ENCODE peak calls at places on chromosome 9, in four cellular contexts. One of them, this sample, is unnamed.
A peak's percentile ranks its signal among the peaks of the same experiment; 100 is the strongest.

GRCh38 chr9:98430535-98430934 is 175.1 kb upstream of the TBC1D2 start:
- DNase-seq in H1: no peak
- DNase-seq in HepG2: no peak
- DNase-seq in K562: no peak
- DNase-seq in this sample: no peak

GRCh38 chr9:4293293-4293931 is 6.5 kb downstream of the GLIS3 start:
- DNase-seq in H1: no peak
- DNase-seq in HepG2: no peak
- DNase-seq in K562: no peak
- DNase-seq in this sample: peak; percentile 95

GRCh38 chr9:79023134-79023577 is 548.6 kb upstream of the TLE4 start:
- DNase-seq in H1: no peak
- DNase-seq in HepG2: no peak
- DNase-seq in K562: no peak
- DNase-seq in this sample: peak; percentile 62

GRCh38 chr9:89661956-89662717 is 57.3 kb downstream of the GADD45G start:
- DNase-seq in H1: peak; percentile 95
- DNase-seq in HepG2: peak; percentile 75
- DNase-seq in K562: peak; percentile 60
- DNase-seq in this sample: peak; percentile 87

GRCh38 chr9:21856301-21857094 is 54.1 kb downstream of the MTAP start:
- DNase-seq in H1: no peak
- DNase-seq in HepG2: peak; percentile 33
- DNase-seq in K562: no peak
- DNase-seq in this sample: no peak

GRCh38 chr9:137820161-137820855 is 57.3 kb upstream of the CACNA1B start:
- DNase-seq in H1: no peak
- DNase-seq in HepG2: no peak
- DNase-seq in K562: no peak
- DNase-seq in this sample: no peak

GRCh38 chr9:80957806-80958205 is 731.5 kb downstream of the TLE1 start:
- DNase-seq in H1: no peak
- DNase-seq in HepG2: no peak
- DNase-seq in K562: no peak
- DNase-seq in this sample: no peak

GRCh38 chr9:32875748-32876147 is 92.4 kb downstream of the TMEM215 start:
- DNase-seq in H1: no peak
- DNase-seq in HepG2: no peak
- DNase-seq in K562: no peak
- DNase-seq in this sample: no peak

GRCh38 chr9:93278164-93278563 is 94.2 kb downstream of the WNK2 start:
- DNase-seq in H1: no peak
- DNase-seq in HepG2: no peak
- DNase-seq in K562: no peak
- DNase-seq in this sample: no peak

GRCh38 chr9:33139421-33140228 is 27.5 kb downstream of the B4GALT1 start:
- DNase-seq in H1: no peak
- DNase-seq in HepG2: peak; percentile 88
- DNase-seq in K562: no peak
- DNase-seq in this sample: no peak

GRCh38 chr9:98150164-98150563 is 31.1 kb upstream of the TRIM14 start:
- DNase-seq in H1: no peak
- DNase-seq in HepG2: peak; percentile 60
- DNase-seq in K562: no peak
- DNase-seq in this sample: no peak

GRCh38 chr9:16794871-16795639 is 75.4 kb downstream of the BNC2 start:
- DNase-seq in H1: no peak
- DNase-seq in HepG2: no peak
- DNase-seq in K562: no peak
- DNase-seq in this sample: no peak

GRCh38 chr9:90861826-90862740 is 60.5 kb downstream of the SYK start:
- DNase-seq in H1: peak; percentile 37
- DNase-seq in HepG2: no peak
- DNase-seq in K562: no peak
- DNase-seq in this sample: no peak

GRCh38 chr9:95874989-95875304 is 544 bp upstream of the ERCC6L2 start:
- DNase-seq in H1: no peak
- DNase-seq in HepG2: peak; percentile 7
- DNase-seq in K562: peak; percentile 55
- DNase-seq in this sample: peak; percentile 18

GRCh38 chr9:96150324-96151023 is 151.5 kb downstream of the HSD17B3 start:
- DNase-seq in H1: no peak
- DNase-seq in HepG2: no peak
- DNase-seq in K562: no peak
- DNase-seq in this sample: no peak

GRCh38 chr9:5688109-5688508 is 59.2 kb downstream of the RIC1 start:
- DNase-seq in H1: no peak
- DNase-seq in HepG2: no peak
- DNase-seq in K562: peak; percentile 30
- DNase-seq in this sample: no peak

GRCh38 chr9:97067490-97067889 is 28.5 kb upstream of the CTSV start:
- DNase-seq in H1: no peak
- DNase-seq in HepG2: no peak
- DNase-seq in K562: no peak
- DNase-seq in this sample: no peak

GRCh38 chr9:77750284-77750683 is 102.2 kb upstream of the GNA14 start:
- DNase-seq in H1: no peak
- DNase-seq in HepG2: no peak
- DNase-seq in K562: no peak
- DNase-seq in this sample: no peak
- TF ChIP-seq EP300 in H1: no peak
- TF ChIP-seq EP300 in HepG2: no peak
- TF ChIP-seq EP300 in K562: no peak
- TF ChIP-seq EP300 in this sample: no peak

DNA sequence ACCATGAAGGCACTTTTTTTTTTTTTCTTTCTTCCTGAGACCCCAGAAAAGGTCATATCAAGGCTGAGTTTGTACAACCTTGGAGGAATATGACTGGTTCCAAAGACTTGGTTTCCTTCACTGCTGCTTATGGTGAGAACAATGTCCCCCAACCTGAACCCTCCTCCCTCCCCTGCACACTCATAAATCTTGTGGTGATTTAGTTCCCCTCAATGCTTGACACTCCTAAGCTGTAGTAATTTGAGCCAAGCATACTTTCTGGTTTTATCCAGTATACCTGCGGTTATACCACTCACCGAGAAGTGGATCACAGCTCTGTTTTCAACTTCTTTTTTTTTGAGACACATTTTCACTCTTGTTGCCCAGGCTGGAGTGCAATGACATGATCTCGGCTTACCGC is 149.9 kb upstream of the KLF4 start:
- DNase-seq in H1: no peak
- DNase-seq in HepG2: no peak
- DNase-seq in K562: no peak
- DNase-seq in this sample: no peak
- TF ChIP-seq KDM1A in H1: no peak
- TF ChIP-seq KDM1A in HepG2: no peak
- TF ChIP-seq KDM1A in K562: no peak
- TF ChIP-seq KDM1A in this sample: no peak

DNA sequence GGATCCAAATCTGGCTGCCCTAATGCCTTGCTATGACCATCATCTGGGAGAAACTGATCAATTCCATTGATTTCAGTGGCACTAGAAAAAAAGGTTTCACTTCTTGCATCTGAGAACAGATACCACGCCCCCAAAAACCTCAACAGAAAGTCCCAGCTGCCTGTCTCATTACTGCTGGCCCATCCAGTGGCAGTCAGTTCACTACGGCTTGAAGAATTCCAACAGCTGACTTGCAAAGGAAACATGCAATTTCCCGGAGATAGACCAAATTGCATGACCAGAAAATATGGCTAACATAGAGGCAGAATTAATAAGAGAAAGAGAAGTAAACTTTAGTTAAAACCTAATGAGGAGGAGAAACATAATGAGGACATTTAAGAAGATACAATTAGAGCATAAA is 48.6 kb downstream of the UGCG start:
- DNase-seq in H1: no peak
- DNase-seq in HepG2: no peak
- DNase-seq in K562: no peak
- DNase-seq in this sample: no peak
- TF ChIP-seq EP300 in H1: no peak
- TF ChIP-seq EP300 in HepG2: no peak
- TF ChIP-seq EP300 in K562: no peak
- TF ChIP-seq EP300 in this sample: no peak

DNA sequence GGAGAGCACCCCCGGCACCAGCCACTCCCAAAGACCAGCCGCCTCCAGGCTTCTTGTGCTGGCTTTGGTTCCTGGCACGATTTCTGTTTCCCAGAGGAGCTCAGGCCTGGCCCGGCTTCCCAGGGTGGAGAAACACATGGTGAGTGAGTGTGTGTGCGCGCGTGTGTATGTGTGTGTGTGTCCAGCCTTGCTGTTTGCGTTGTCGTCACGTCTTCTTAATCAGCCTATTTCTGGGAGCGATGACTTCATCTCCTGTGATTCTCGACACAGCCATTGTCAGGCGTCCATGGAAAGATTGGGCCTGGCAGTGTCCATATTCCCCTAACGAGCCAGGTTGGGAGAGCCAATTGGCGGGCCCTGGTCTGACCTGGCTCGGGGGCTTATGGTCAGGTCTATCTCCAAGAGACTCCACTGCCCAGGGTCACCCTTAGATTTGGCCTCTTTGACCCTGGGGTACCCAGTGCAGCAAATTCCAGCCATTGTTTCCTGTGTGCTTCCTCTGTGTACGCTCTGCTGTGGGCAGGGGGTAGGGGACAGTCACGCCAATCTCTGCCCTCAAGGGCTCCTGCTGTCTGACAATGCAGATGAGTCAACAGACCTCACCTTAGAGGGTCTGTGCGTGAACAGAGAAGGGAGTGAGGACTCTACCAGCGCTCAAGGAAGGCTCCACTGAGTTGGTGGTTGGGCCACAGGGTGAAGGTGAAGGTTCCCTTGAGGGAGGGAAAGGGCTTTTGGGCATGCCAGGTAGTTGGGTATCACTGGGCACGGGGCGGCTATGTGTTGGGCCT is 73.8 kb downstream of the DAB2IP start:
- DNase-seq in H1: no peak
- DNase-seq in HepG2: no peak
- DNase-seq in K562: no peak
- DNase-seq in this sample: no peak
- TF ChIP-seq KDM1A in H1: no peak
- TF ChIP-seq KDM1A in HepG2: no peak
- TF ChIP-seq KDM1A in K562: no peak
- TF ChIP-seq KDM1A in this sample: no peak

GRCh38 chr9:134497283-134497860 is 144.2 kb upstream of the COL5A1 start:
- DNase-seq in H1: no peak
- DNase-seq in HepG2: no peak
- DNase-seq in K562: no peak
- DNase-seq in this sample: no peak

GRCh38 chr9:134496413-134497282 is 145.0 kb upstream of the COL5A1 start:
- DNase-seq in H1: no peak
- DNase-seq in HepG2: no peak
- DNase-seq in K562: no peak
- DNase-seq in this sample: no peak

GRCh38 chr9:134494905-134495304 is 146.7 kb upstream of the COL5A1 start:
- DNase-seq in H1: no peak
- DNase-seq in HepG2: no peak
- DNase-seq in K562: no peak
- DNase-seq in this sample: no peak

GRCh38 chr9:134494273-134494815 is 147.3 kb upstream of the COL5A1 start:
- DNase-seq in H1: no peak
- DNase-seq in HepG2: no peak
- DNase-seq in K562: no peak
- DNase-seq in this sample: no peak

DNA sequence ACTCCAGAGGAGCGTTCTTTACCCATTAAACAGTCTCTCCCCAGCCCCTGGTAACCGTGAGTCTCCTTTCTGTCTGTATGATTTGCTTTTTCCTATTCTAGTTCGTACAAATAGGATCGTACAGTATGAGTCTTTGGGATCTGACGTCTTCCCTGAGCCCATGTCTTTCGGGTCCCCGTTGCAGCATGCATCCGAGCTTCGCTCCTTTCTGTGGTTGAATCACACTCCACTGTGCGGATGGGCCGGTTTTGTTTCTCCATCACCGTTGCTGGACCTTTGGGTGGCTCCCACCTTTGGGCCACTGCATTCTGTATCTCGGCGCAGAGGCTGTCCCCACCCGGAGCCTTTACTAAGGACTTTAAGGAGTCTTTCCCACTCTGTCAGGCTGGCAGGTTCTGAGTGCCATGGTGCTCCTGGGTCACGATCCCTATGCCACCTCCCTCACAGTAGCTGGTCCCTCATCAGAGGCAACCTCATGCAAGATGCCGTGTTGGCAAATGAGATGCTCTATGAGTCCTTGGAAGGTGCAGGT is 145.7 kb upstream of the COL5A1 start:
- DNase-seq in H1: no peak
- DNase-seq in HepG2: no peak
- DNase-seq in K562: no peak
- DNase-seq in this sample: no peak
- TF ChIP-seq EP300 in H1: no peak
- TF ChIP-seq EP300 in HepG2: no peak
- TF ChIP-seq EP300 in K562: no peak
- TF ChIP-seq EP300 in this sample: no peak

DNA sequence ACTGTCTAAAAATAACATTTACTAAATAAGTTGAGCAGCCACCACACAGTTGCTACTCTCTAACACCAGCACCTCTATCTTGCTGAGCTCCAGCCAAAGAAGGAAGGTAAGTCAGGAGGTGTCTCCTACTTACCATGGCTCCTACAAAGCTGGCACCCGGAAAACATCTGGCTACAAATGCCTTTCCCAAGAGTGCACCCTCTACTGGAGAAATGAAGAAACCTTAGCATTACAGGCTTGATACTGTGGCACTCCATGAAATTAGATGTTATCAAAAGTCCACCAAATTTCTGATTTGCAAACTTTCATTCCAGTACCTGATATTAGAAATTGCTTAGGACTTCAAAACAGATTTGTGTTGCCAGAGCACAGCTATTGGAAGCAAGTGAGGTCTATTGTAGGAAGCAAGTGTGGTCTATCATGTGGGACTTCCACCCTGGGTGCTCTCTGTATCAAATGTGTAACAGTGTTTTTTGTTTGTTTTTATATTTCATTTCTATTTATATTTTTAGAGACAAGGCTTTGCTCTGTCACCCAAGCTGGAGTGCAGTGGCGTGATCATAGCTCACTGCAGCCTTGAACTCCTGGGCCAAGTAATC is 25.7 kb upstream of the RFK start:
- DNase-seq in H1: peak; percentile 35
- DNase-seq in HepG2: peak; percentile 36
- DNase-seq in K562: peak; percentile 16
- DNase-seq in this sample: peak; percentile 59
- TF ChIP-seq KDM1A in H1: no peak
- TF ChIP-seq KDM1A in HepG2: no peak
- TF ChIP-seq KDM1A in K562: no peak
- TF ChIP-seq KDM1A in this sample: no peak

DNA sequence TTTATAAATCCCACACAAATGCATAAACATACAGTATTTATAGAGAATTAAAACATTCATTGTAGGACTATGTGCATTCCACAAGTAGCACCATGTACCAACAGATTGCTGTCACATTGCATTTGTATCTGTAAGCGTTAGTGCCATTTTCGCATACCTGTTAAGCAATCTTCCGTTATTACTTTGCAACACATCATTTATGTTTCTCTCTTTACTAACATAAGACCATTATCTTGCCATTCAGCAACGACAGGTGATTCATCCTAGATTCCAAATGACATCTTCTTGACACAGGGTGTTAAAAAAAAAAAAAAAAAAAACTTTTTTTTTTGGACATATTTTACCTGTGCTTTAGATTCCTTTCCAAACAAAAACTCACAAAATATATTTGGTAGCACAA is 511.8 kb downstream of the ELAVL2 start:
- DNase-seq in H1: no peak
- DNase-seq in HepG2: no peak
- DNase-seq in K562: no peak
- DNase-seq in this sample: no peak
- TF ChIP-seq EP300 in H1: no peak
- TF ChIP-seq EP300 in HepG2: no peak
- TF ChIP-seq EP300 in K562: no peak
- TF ChIP-seq EP300 in this sample: no peak

This sample was measured in A549.